ENCODE peak calls at places on chromosome 16, in five cellular contexts. P is psoas muscle, J is upper lobe of right lung, C is pancreas, Z is MM.1S. B is an unnamed sample.
A peak's percentile ranks its signal among the peaks of the same experiment; 100 is the strongest.

GRCh38 chr16:14399397-14400284 is 230.4 kb downstream of the PARN start:
- DNase-seq in J (no peak), Z (peak; percentile 33), C (no peak), P (peak; percentile 82), B (peak; percentile 33)

GRCh38 chr16:14444979-14445810 is 184.9 kb downstream of the PARN start:
- DNase-seq in C (no peak), Z (no peak), J (no peak), P (no peak), B (no peak)

GRCh38 chr16:27762441-27762840 is 212.5 kb downstream of the KATNIP start:
- DNase-seq in J (no peak), Z (no peak), P (no peak), C (no peak), B (no peak)

GRCh38 chr16:70746040-70746707 is 54.8 kb downstream of the VAC14 start:
- DNase-seq in C (peak; percentile 78), P (peak; percentile 78), Z (no peak), J (peak; percentile 88), B (peak; percentile 50)

GRCh38 chr16:4114257-4115208 is 1.7 kb downstream of the ADCY9 start:
- DNase-seq in P (peak; percentile 64), C (no peak), Z (no peak), J (peak; percentile 66), B (peak; percentile 21)

GRCh38 chr16:86834451-86835035 is 256.2 kb downstream of the FOXL1 start:
- DNase-seq in Z (no peak), P (no peak), J (no peak), C (no peak), B (no peak)

GRCh38 chr16:1775846-1776671 is 3.1 kb upstream of the MRPS34 start:
- DNase-seq in Z (no peak), P (no peak), C (no peak), J (no peak), B (no peak)

GRCh38 chr16:88437367-88437964 is 15.6 kb upstream of the ZFPM1 start:
- DNase-seq in C (peak; percentile 91), P (peak; percentile 81), Z (peak; percentile 27), J (peak; percentile 83), B (peak; percentile 51)

GRCh38 chr16:352547-353403 is at the start of gene AXIN1:
- DNase-seq in Z (peak; percentile 98), P (peak; percentile 99), J (peak; percentile 100), C (peak; percentile 100), B (peak; percentile 100)

GRCh38 chr16:29811896-29812665 is at the start of gene PRRT2:
- DNase-seq in P (peak; percentile 77), Z (peak; percentile 18), J (no peak), C (no peak), B (peak; percentile 72)

GRCh38 chr16:30185141-30185682 is 1.8 kb downstream of the CORO1A start:
- DNase-seq in P (peak; percentile 58), Z (peak; percentile 24), J (peak; percentile 67), C (peak; percentile 53), B (peak; percentile 20)

GRCh38 chr16:69188716-69189115 is 1.8 kb downstream of the SNTB2 start:
- DNase-seq in Z (no peak), J (no peak), P (no peak), C (no peak), B (no peak)

GRCh38 chr16:11794991-11795886 is 1.8 kb downstream of the ZC3H7A start:
- DNase-seq in J (peak; percentile 45), Z (no peak), P (no peak), C (peak; percentile 33), B (no peak)
- H3K27ac ChIP-seq in J (peak overlapping the region; percentile 95), Z (no peak overlapping the region), P (peak overlapping the region; percentile 98), C (no peak overlapping the region), B (peak overlapping the region; percentile 98)

GRCh38 chr16:75247249-75247648 is 4.2 kb downstream of the BCAR1 start:
- DNase-seq in P (no peak), Z (no peak), C (peak; percentile 60), J (no peak), B (peak; percentile 20)
- H3K4me1 ChIP-seq in P (peaks cover 81% of the 10 kb centered on the region), Z (no peaks in the 10 kb centered on the region), C (peaks cover 57% of the 10 kb centered on the region), J (peaks cover 77% of the 10 kb centered on the region), B (peaks cover 97% of the 10 kb centered on the region)

DNA sequence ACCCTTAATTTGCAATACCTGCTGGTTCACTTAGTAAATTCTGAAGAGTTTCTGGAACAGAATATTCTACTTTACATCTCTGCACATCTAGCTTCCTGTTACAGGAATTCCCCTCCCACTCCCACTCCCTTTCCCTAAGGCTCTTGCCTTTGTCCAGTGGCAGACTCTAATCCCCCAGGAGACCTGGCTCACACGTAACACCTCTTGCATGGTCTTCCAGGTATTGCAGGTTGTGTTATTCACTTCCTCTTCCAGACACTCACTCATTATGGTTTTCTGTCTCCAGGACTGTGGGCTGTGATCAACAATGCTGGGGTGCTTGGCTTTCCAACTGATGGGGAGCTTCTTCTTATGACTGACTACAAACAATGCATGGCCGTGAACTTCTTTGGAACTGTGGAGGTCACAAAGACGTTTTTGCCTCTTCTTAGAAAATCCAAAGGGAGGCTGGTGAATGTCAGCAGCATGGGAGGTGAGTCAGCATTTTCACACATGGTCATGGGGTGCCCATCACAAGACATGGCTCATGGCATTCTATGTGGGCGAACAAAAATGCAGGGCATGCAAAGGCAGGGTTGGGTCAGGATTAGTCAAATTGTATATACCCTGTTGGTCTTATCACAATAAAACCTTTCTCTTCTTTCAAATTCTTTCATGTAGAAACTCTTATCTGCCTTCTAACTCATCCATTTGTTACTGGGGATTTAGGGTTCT is 35.8 kb downstream of the HSD17B2 start:
- DNase-seq in C (no peak), Z (no peak), J (no peak), P (no peak), B (no peak)
- H3K27ac ChIP-seq in C (no peak overlapping the region), Z (no peak overlapping the region), J (no peak overlapping the region), P (no peak overlapping the region), B (no peak overlapping the region)

GRCh38 chr16:9681556-9681955 is 500.7 kb downstream of the GRIN2A start:
- DNase-seq in P (no peak), C (no peak), Z (no peak), J (no peak), B (no peak)

GRCh38 chr16:9682320-9682719 is 499.9 kb downstream of the GRIN2A start:
- DNase-seq in P (no peak), C (no peak), Z (no peak), J (no peak), B (no peak)

GRCh38 chr16:9683677-9684076 is 498.6 kb downstream of the GRIN2A start:
- DNase-seq in P (no peak), J (no peak), C (no peak), Z (no peak), B (no peak)

GRCh38 chr16:9680021-9680655 is 502.1 kb downstream of the GRIN2A start:
- DNase-seq in P (no peak), J (no peak), Z (no peak), C (no peak), B (no peak)

GRCh38 chr16:9680968-9681367 is 501.3 kb downstream of the GRIN2A start:
- DNase-seq in Z (no peak), C (no peak), J (no peak), P (no peak), B (no peak)
- H3K4me1 ChIP-seq in Z (no peaks in the 10 kb centered on the region), C (no peaks in the 10 kb centered on the region), J (no peaks in the 10 kb centered on the region), P (no peaks in the 10 kb centered on the region), B (no peaks in the 10 kb centered on the region)

GRCh38 chr16:2982402-2982801 is 2.2 kb upstream of the PKMYT1 start:
- DNase-seq in C (no peak), P (no peak), Z (no peak), J (no peak), B (no peak)
- H3K27ac ChIP-seq in C (no peak overlapping the region), P (no peak overlapping the region), Z (no peak overlapping the region), J (no peak overlapping the region), B (no peak overlapping the region)

DNA sequence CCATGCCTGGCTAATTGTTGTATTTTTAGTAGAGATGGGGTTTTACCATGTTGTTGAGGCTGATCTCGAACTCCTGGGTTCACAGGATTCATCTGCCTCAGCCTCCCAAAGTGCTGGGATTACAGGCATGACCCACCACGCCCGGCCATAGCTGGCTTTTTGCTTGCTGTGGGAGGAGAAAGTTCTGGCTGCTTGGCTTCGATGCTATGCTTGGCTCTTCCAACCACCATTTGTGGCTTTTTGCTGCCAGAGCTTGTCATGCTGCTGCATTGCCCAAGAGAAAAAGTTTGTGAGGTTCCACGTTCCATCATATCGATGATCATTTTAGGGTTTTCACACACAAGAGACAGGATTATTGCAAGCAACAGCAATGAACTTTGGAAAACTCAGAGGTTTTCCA is 16.2 kb downstream of the BMERB1 start:
- DNase-seq in P (no peak), C (no peak), J (no peak), Z (no peak), B (peak; percentile 17)
- H3K4me1 ChIP-seq in P (no peaks in the 10 kb centered on the region), C (peaks cover 10% of the 10 kb centered on the region), J (peaks cover 4% of the 10 kb centered on the region), Z (no peaks in the 10 kb centered on the region), B (no peaks in the 10 kb centered on the region)

B was measured in left ventricle myocardium inferior.